ENCODE peak calls at places on chromosomes 13 and 19, in six cellular contexts. I, S, T, A, O and Q are unnamed samples.

GRCh38 chr19:56873493-56873892 is 33.0 kb upstream of the PEG3 start:
- DNase-seq in I (no peak), S (no peak), T (no peak), A (no peak), O (no peak), Q (no peak)

GRCh38 chr13:111252449-111253124 is 67.9 kb upstream of the TEX29 start:
- DNase-seq in I (no peak), S (no peak), T (no peak), A (no peak), O (no peak), Q (no peak)

GRCh38 chr19:13154911-13155471 is 4.8 kb downstream of the IER2 start:
- DNase-seq in I (peak), S (peak), T (peak), A (peak), O (peak), Q (peak)

GRCh38 chr19:55387736-55388497 is 2.2 kb downstream of the RPL28 start:
- DNase-seq in I (no peak), S (no peak), T (no peak), A (no peak), O (no peak), Q (no peak)

GRCh38 chr19:10142701-10143375 is 23.1 kb upstream of the EIF3G start:
- DNase-seq in I (peak), S (no peak), T (no peak), A (peak), O (no peak), Q (no peak)

GRCh38 chr13:37109080-37109678 is 3.7 kb upstream of the CSNK1A1L start:
- DNase-seq in I (no peak), S (peak), T (peak), A (no peak), O (no peak), Q (peak)

GRCh38 chr13:21297452-21297851 is 121.0 kb downstream of the MRPL57 start:
- DNase-seq in I (no peak), S (peak), T (peak), A (no peak), O (peak), Q (peak)

GRCh38 chr13:45575146-45575829 is 40.3 kb downstream of the ERICH6B start:
- DNase-seq in I (no peak), S (no peak), T (no peak), A (no peak), O (no peak), Q (no peak)

GRCh38 chr19:39402417-39403297 is 4.0 kb upstream of the ZFP36 start:
- DNase-seq in I (peak), S (peak), T (peak), A (peak), O (peak), Q (peak)

GRCh38 chr13:43072394-43072793 is 49.0 kb downstream of the DNAJC15 start:
- DNase-seq in I (no peak), S (no peak), T (no peak), A (no peak), O (no peak), Q (no peak)

GRCh38 chr19:47587295-47587694 is 14.3 kb upstream of the ZNF541 start:
- DNase-seq in I (no peak), S (no peak), T (no peak), A (no peak), O (no peak), Q (no peak)

GRCh38 chr19:42124386-42124901 is 7.8 kb downstream of the POU2F2 start:
- DNase-seq in I (no peak), S (no peak), T (no peak), A (no peak), O (no peak), Q (no peak)

GRCh38 chr19:34480971-34481821 is at the start of gene WTIP:
- DNase-seq in I (no peak), S (no peak), T (peak), A (no peak), O (peak), Q (no peak)

GRCh38 chr19:47309608-47310007 is at the start of gene C5AR1:
- DNase-seq in I (no peak), S (no peak), T (no peak), A (no peak), O (no peak), Q (no peak)

GRCh38 chr19:15463865-15464371 is 426 bp downstream of the RASAL3 start:
- DNase-seq in I (peak), S (no peak), T (no peak), A (peak), O (peak), Q (no peak)

GRCh38 chr19:5130371-5131030 is 161.6 kb downstream of the KDM4B start:
- DNase-seq in I (peak), S (no peak), T (no peak), A (peak), O (peak), Q (no peak)

GRCh38 chr19:48633148-48634035 is 3.8 kb downstream of the DBP start:
- DNase-seq in I (no peak), S (no peak), T (no peak), A (no peak), O (peak), Q (no peak)

GRCh38 chr19:12665281-12665573 is 1.3 kb downstream of the MAN2B1 start:
- DNase-seq in I (peak), S (no peak), T (no peak), A (peak), O (no peak), Q (no peak)

GRCh38 chr19:35204799-35205732 is 23.5 kb downstream of the FAM187B start:
- DNase-seq in I (no peak), S (no peak), T (no peak), A (peak), O (peak), Q (no peak)

GRCh38 chr19:10230904-10231623 is at the start of gene S1PR2:
- DNase-seq in I (peak), S (peak), T (peak), A (peak), O (peak), Q (peak)

GRCh38 chr13:107203146-107203847 is 635.4 kb upstream of the ARGLU1 start:
- DNase-seq in I (no peak), S (no peak), T (peak), A (no peak), O (peak), Q (no peak)

GRCh38 chr19:47631681-47632446 is 22.9 kb downstream of the BICRA start:
- DNase-seq in I (no peak), S (no peak), T (no peak), A (no peak), O (no peak), Q (no peak)

GRCh38 chr19:3760871-3761361 is 576 bp downstream of the APBA3 start:
- DNase-seq in I (no peak), S (no peak), T (peak), A (no peak), O (no peak), Q (no peak)

GRCh38 chr19:658916-659839 is 3.8 kb downstream of the RNF126 start:
- DNase-seq in I (no peak), S (no peak), T (no peak), A (peak), O (no peak), Q (no peak)

GRCh38 chr19:4430760-4431159 is 26.8 kb downstream of the UBXN6 start:
- DNase-seq in I (no peak), S (no peak), T (no peak), A (no peak), O (no peak), Q (no peak)

GRCh38 chr19:1654178-1654792 is 1.9 kb upstream of the TCF3 start:
- DNase-seq in I (no peak), S (no peak), T (no peak), A (no peak), O (no peak), Q (no peak)

GRCh38 chr19:10915511-10916091 is 12.8 kb downstream of the YIPF2 start:
- DNase-seq in I (no peak), S (no peak), T (peak), A (no peak), O (no peak), Q (no peak)

GRCh38 chr13:99374994-99375805 is 68.0 kb upstream of the GPR183 start:
- DNase-seq in I (peak), S (no peak), T (no peak), A (peak), O (peak), Q (no peak)

GRCh38 chr19:31160346-31160926 is 188.8 kb downstream of the TSHZ3 start:
- DNase-seq in I (no peak), S (no peak), T (no peak), A (no peak), O (no peak), Q (no peak)

GRCh38 chr13:74557870-74558269 is 423.7 kb upstream of the KLF12 start:
- DNase-seq in I (no peak), S (no peak), T (no peak), A (no peak), O (no peak), Q (no peak)

GRCh38 chr19:7534531-7534980 is 961 bp upstream of the PNPLA6 start:
- DNase-seq in I (no peak), S (peak), T (peak), A (peak), O (peak), Q (no peak)

GRCh38 chr13:43019811-43020210 is 3.6 kb upstream of the DNAJC15 start:
- DNase-seq in I (no peak), S (no peak), T (no peak), A (no peak), O (no peak), Q (no peak)

GRCh38 chr19:36009220-36009619 is 607 bp upstream of the SYNE4 start:
- DNase-seq in I (peak), S (peak), T (peak), A (peak), O (peak), Q (peak)